ENCODE peak calls at places on chromosomes 2 and 18, in ten cellular contexts. One of them, this sample, is unnamed. For H3K36me3, the result is how much of the 10 kb centered on the place peaks cover.

GRCh38 chr18:79640064-79640672 is 39.4 kb upstream of the CTDP1 start:
- DNase-seq in RWPE2: no peak
- DNase-seq in cardiac muscle cell: no peak
- DNase-seq in psoas muscle: no peak
- DNase-seq in heart right ventricle: no peak
- DNase-seq in transverse colon: no peak
- DNase-seq in fibroblast of lung: no peak
- DNase-seq in breast epithelium: no peak
- DNase-seq in OCI-LY7: no peak
- DNase-seq in kidney: no peak
- DNase-seq in this sample: no peak

GRCh38 chr2:201208563-201209252 is 25.8 kb downstream of the CASP10 start:
- DNase-seq in RWPE2: no peak
- DNase-seq in cardiac muscle cell: no peak
- DNase-seq in psoas muscle: no peak
- DNase-seq in heart right ventricle: peak
- DNase-seq in transverse colon: peak
- DNase-seq in fibroblast of lung: no peak
- DNase-seq in breast epithelium: no peak
- DNase-seq in OCI-LY7: peak
- DNase-seq in kidney: no peak
- DNase-seq in this sample: no peak

GRCh38 chr2:27208486-27209050 is 3.3 kb upstream of the ATRAID start:
- DNase-seq in RWPE2: no peak
- DNase-seq in cardiac muscle cell: no peak
- DNase-seq in psoas muscle: no peak
- DNase-seq in heart right ventricle: no peak
- DNase-seq in transverse colon: no peak
- DNase-seq in fibroblast of lung: no peak
- DNase-seq in breast epithelium: no peak
- DNase-seq in OCI-LY7: no peak
- DNase-seq in kidney: no peak
- DNase-seq in this sample: no peak

GRCh38 chr2:60285476-60286316 is 267.8 kb downstream of the BCL11A start:
- DNase-seq in RWPE2: no peak
- DNase-seq in cardiac muscle cell: no peak
- DNase-seq in psoas muscle: no peak
- DNase-seq in heart right ventricle: no peak
- DNase-seq in transverse colon: no peak
- DNase-seq in fibroblast of lung: no peak
- DNase-seq in breast epithelium: no peak
- DNase-seq in OCI-LY7: no peak
- DNase-seq in kidney: no peak
- DNase-seq in this sample: no peak

GRCh38 chr18:31553800-31554199 is 37.9 kb upstream of the TTR start:
- DNase-seq in RWPE2: no peak
- DNase-seq in cardiac muscle cell: no peak
- DNase-seq in psoas muscle: no peak
- DNase-seq in heart right ventricle: no peak
- DNase-seq in transverse colon: no peak
- DNase-seq in fibroblast of lung: peak
- DNase-seq in breast epithelium: no peak
- DNase-seq in OCI-LY7: no peak
- DNase-seq in kidney: no peak
- DNase-seq in this sample: no peak

GRCh38 chr2:186058604-186059003 is 320.0 kb downstream of the FSIP2 start:
- DNase-seq in RWPE2: no peak
- DNase-seq in cardiac muscle cell: no peak
- DNase-seq in psoas muscle: no peak
- DNase-seq in heart right ventricle: no peak
- DNase-seq in transverse colon: no peak
- DNase-seq in fibroblast of lung: no peak
- DNase-seq in breast epithelium: no peak
- DNase-seq in OCI-LY7: no peak
- DNase-seq in kidney: no peak
- DNase-seq in this sample: no peak

GRCh38 chr2:73415906-73416305 is 30.3 kb downstream of the ALMS1 start:
- DNase-seq in RWPE2: no peak
- DNase-seq in cardiac muscle cell: peak
- DNase-seq in psoas muscle: no peak
- DNase-seq in heart right ventricle: no peak
- DNase-seq in transverse colon: no peak
- DNase-seq in fibroblast of lung: peak
- DNase-seq in breast epithelium: no peak
- DNase-seq in OCI-LY7: no peak
- DNase-seq in kidney: no peak
- DNase-seq in this sample: no peak

GRCh38 chr2:160261731-160262130 is 61.7 kb upstream of the ITGB6 start:
- DNase-seq in RWPE2: no peak
- DNase-seq in cardiac muscle cell: no peak
- DNase-seq in psoas muscle: no peak
- DNase-seq in heart right ventricle: no peak
- DNase-seq in transverse colon: no peak
- DNase-seq in fibroblast of lung: peak
- DNase-seq in breast epithelium: no peak
- DNase-seq in OCI-LY7: no peak
- DNase-seq in kidney: no peak
- DNase-seq in this sample: no peak

GRCh38 chr2:10058251-10059015 is 15.1 kb downstream of the KLF11 start:
- DNase-seq in RWPE2: no peak
- DNase-seq in cardiac muscle cell: no peak
- DNase-seq in psoas muscle: no peak
- DNase-seq in heart right ventricle: no peak
- DNase-seq in transverse colon: no peak
- DNase-seq in fibroblast of lung: no peak
- DNase-seq in breast epithelium: no peak
- DNase-seq in OCI-LY7: no peak
- DNase-seq in kidney: peak
- DNase-seq in this sample: no peak

GRCh38 chr2:96113951-96114350 is 2.4 kb downstream of the ADRA2B start:
- DNase-seq in RWPE2: no peak
- DNase-seq in cardiac muscle cell: no peak
- DNase-seq in psoas muscle: no peak
- DNase-seq in heart right ventricle: no peak
- DNase-seq in transverse colon: no peak
- DNase-seq in fibroblast of lung: no peak
- DNase-seq in breast epithelium: no peak
- DNase-seq in OCI-LY7: no peak
- DNase-seq in kidney: peak
- DNase-seq in this sample: no peak

GRCh38 chr2:134866498-134867099 is 28.2 kb downstream of the ACMSD start:
- DNase-seq in RWPE2: no peak
- DNase-seq in cardiac muscle cell: no peak
- DNase-seq in psoas muscle: no peak
- DNase-seq in heart right ventricle: no peak
- DNase-seq in transverse colon: no peak
- DNase-seq in fibroblast of lung: peak
- DNase-seq in breast epithelium: no peak
- DNase-seq in OCI-LY7: no peak
- DNase-seq in kidney: no peak
- DNase-seq in this sample: no peak

GRCh38 chr2:231680992-231681852 is 27.1 kb upstream of the PTMA start:
- DNase-seq in RWPE2: no peak
- DNase-seq in cardiac muscle cell: peak
- DNase-seq in psoas muscle: peak
- DNase-seq in heart right ventricle: peak
- DNase-seq in transverse colon: peak
- DNase-seq in fibroblast of lung: peak
- DNase-seq in breast epithelium: no peak
- DNase-seq in OCI-LY7: peak
- DNase-seq in kidney: peak
- DNase-seq in this sample: peak

GRCh38 chr2:64222351-64222750 is 78.1 kb upstream of the PELI1 start:
- DNase-seq in RWPE2: no peak
- DNase-seq in cardiac muscle cell: peak
- DNase-seq in psoas muscle: no peak
- DNase-seq in heart right ventricle: no peak
- DNase-seq in transverse colon: no peak
- DNase-seq in fibroblast of lung: peak
- DNase-seq in breast epithelium: no peak
- DNase-seq in OCI-LY7: no peak
- DNase-seq in kidney: no peak
- DNase-seq in this sample: no peak

GRCh38 chr2:170368370-170368769 is 190.4 kb downstream of the MYO3B start:
- DNase-seq in RWPE2: no peak
- DNase-seq in cardiac muscle cell: no peak
- DNase-seq in psoas muscle: no peak
- DNase-seq in heart right ventricle: no peak
- DNase-seq in transverse colon: no peak
- DNase-seq in fibroblast of lung: no peak
- DNase-seq in breast epithelium: no peak
- DNase-seq in OCI-LY7: no peak
- DNase-seq in kidney: no peak
- DNase-seq in this sample: no peak

DNA sequence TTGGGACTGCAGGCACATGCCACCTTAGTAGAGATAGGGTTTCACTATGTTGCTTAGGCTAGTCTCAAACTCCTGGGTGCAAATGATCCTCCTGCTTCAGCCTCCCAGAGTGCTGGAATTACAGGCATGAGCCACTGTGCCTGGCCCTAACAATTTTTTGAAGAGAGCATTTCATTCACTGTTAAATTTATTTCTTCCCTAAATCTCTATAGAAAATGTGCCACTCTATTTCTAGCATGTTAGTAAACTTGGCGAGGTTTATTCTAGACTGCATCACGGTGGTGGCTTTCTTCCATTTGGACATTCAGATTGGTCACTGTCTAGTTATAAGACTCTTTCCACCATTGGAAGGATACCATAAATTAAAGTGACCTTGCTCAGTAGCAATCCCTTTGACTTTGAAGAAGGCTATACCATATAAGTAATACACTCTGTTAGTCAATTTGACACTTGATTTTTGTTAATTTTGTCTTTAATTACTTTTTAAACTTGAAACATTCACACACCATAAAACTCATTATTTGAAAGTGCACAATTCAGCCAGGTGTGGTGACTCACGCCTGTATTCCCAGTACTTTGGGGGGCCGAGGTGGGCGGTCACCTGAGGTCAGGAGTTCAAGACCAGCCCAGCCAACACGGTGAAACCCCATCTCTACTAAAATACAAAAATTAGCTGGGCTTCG is 16.2 kb downstream of the DDX1 start:
- DNase-seq in RWPE2: no peak
- DNase-seq in cardiac muscle cell: no peak
- DNase-seq in psoas muscle: no peak
- DNase-seq in heart right ventricle: no peak
- DNase-seq in transverse colon: no peak
- DNase-seq in fibroblast of lung: no peak
- DNase-seq in breast epithelium: no peak
- DNase-seq in OCI-LY7: no peak
- DNase-seq in kidney: no peak
- DNase-seq in this sample: no peak
- H3K36me3 ChIP-seq in RWPE2: half or more
- H3K36me3 ChIP-seq in cardiac muscle cell: half or more
- H3K36me3 ChIP-seq in psoas muscle: under half
- H3K36me3 ChIP-seq in heart right ventricle: under half
- H3K36me3 ChIP-seq in transverse colon: under half
- H3K36me3 ChIP-seq in fibroblast of lung: under half
- H3K36me3 ChIP-seq in breast epithelium: under half
- H3K36me3 ChIP-seq in OCI-LY7: half or more
- H3K36me3 ChIP-seq in kidney: half or more
- H3K36me3 ChIP-seq in this sample: half or more

DNA sequence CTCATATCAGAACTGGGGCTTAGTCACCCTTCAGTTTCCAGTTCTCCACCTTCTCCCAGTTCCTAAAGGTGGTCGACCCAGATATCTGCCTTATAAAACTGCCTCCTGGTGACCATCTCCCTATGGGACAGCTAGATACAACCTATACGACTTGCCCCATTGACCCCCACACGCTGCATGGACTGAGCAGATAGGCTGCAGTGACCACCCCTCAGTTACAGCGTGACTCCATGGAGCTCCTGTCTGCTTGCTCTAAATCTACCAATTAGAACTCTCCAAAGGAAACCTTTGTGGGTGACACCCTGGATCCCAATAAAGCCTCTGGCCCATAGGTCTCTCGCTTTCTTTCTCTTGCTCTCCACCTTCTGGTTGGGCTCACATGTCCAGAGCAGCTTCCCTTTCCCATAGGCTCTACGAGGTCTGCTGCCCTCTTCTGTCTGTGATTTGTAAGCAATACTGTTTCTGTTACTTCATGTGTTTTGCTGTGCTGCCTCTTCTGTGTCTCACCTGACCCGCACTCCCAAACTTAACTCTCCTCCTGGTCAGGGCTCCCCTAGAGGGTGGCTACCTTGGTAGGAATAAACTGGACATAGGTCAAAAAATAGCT is 971.3 kb upstream of the FAM98A start:
- DNase-seq in RWPE2: no peak
- DNase-seq in cardiac muscle cell: no peak
- DNase-seq in psoas muscle: no peak
- DNase-seq in heart right ventricle: no peak
- DNase-seq in transverse colon: peak
- DNase-seq in fibroblast of lung: peak
- DNase-seq in breast epithelium: no peak
- DNase-seq in OCI-LY7: peak
- DNase-seq in kidney: no peak
- DNase-seq in this sample: peak
- TF ChIP-seq CTCF in RWPE2: peak
- TF ChIP-seq CTCF in cardiac muscle cell: no peak
- TF ChIP-seq CTCF in psoas muscle: no peak
- TF ChIP-seq CTCF in heart right ventricle: no peak
- TF ChIP-seq CTCF in transverse colon: peak
- TF ChIP-seq CTCF in fibroblast of lung: no peak
- TF ChIP-seq CTCF in breast epithelium: no peak
- TF ChIP-seq CTCF in OCI-LY7: peak
- TF ChIP-seq CTCF in kidney: peak
- TF ChIP-seq CTCF in this sample: peak

DNA sequence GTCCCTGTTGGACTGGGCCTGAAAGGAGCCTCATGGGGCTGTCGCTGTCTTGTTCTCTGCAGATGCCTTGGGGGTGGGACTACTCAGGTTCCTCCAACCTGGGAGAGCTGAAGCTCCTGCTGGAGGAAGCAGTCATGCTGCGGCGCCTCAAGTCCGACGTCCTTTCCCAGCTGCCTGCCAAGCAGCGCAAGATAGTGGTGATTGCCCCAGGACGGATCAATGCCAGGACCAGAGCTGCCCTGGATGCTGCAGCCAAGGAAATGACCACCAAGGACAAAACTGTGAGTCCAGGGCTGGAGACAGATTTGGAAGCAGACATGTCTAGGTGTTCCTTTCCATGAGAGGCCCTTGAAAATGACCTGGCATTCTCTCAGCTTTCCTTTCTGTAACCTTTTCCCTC is 38.5 kb downstream of the SMARCAL1 start:
- DNase-seq in RWPE2: no peak
- DNase-seq in cardiac muscle cell: no peak
- DNase-seq in psoas muscle: no peak
- DNase-seq in heart right ventricle: peak
- DNase-seq in transverse colon: no peak
- DNase-seq in fibroblast of lung: no peak
- DNase-seq in breast epithelium: no peak
- DNase-seq in OCI-LY7: no peak
- DNase-seq in kidney: no peak
- DNase-seq in this sample: no peak
- H3K36me3 ChIP-seq in RWPE2: half or more
- H3K36me3 ChIP-seq in cardiac muscle cell: under half
- H3K36me3 ChIP-seq in psoas muscle: under half
- H3K36me3 ChIP-seq in heart right ventricle: under half
- H3K36me3 ChIP-seq in transverse colon: under half
- H3K36me3 ChIP-seq in fibroblast of lung: under half
- H3K36me3 ChIP-seq in breast epithelium: under half
- H3K36me3 ChIP-seq in OCI-LY7: half or more
- H3K36me3 ChIP-seq in kidney: half or more
- H3K36me3 ChIP-seq in this sample: under half

GRCh38 chr2:219836647-219837177 is 209.3 kb downstream of the SLC4A3 start:
- DNase-seq in RWPE2: no peak
- DNase-seq in cardiac muscle cell: peak
- DNase-seq in psoas muscle: no peak
- DNase-seq in heart right ventricle: no peak
- DNase-seq in transverse colon: no peak
- DNase-seq in fibroblast of lung: no peak
- DNase-seq in breast epithelium: no peak
- DNase-seq in OCI-LY7: peak
- DNase-seq in kidney: no peak
- DNase-seq in this sample: peak
- TF ChIP-seq CTCF in RWPE2: peak
- TF ChIP-seq CTCF in cardiac muscle cell: peak
- TF ChIP-seq CTCF in psoas muscle: peak
- TF ChIP-seq CTCF in heart right ventricle: peak
- TF ChIP-seq CTCF in transverse colon: no peak
- TF ChIP-seq CTCF in fibroblast of lung: peak
- TF ChIP-seq CTCF in breast epithelium: no peak
- TF ChIP-seq CTCF in OCI-LY7: peak
- TF ChIP-seq CTCF in kidney: peak
- TF ChIP-seq CTCF in this sample: peak